ENCODE peak calls at places on chromosomes 13 and 19, in six cellular contexts. K, I, X, G, M and C are unnamed samples.

GRCh38 chr19:17409990-17410389 is 4.6 kb upstream of the BST2 start:
- DNase-seq in K (no peak), I (no peak), X (no peak), G (no peak), M (no peak), C (no peak)

GRCh38 chr19:18750295-18750970 is 40.7 kb downstream of the COMP start:
- DNase-seq in K (no peak), I (no peak), X (no peak), G (no peak), M (no peak), C (no peak)

GRCh38 chr13:110593430-110594130 is 21.8 kb upstream of the NAXD start:
- DNase-seq in K (no peak), I (no peak), X (peak; percentile 70), G (peak; percentile 75), M (no peak), C (no peak)

GRCh38 chr19:873084-874019 is 13.9 kb downstream of the CFD start:
- DNase-seq in K (no peak), I (no peak), X (no peak), G (peak; percentile 65), M (no peak), C (peak; percentile 55)

GRCh38 chr19:8320564-8321066 is 560 bp downstream of the NDUFA7 start:
- DNase-seq in K (no peak), I (no peak), X (peak; percentile 38), G (no peak), M (no peak), C (no peak)

GRCh38 chr13:43036386-43037220 is 13.2 kb downstream of the DNAJC15 start:
- DNase-seq in K (no peak), I (no peak), X (no peak), G (no peak), M (no peak), C (no peak)

GRCh38 chr13:22625691-22626090 is 555.1 kb upstream of the SGCG start:
- DNase-seq in K (no peak), I (no peak), X (no peak), G (no peak), M (no peak), C (no peak)

GRCh38 chr13:74246398-74246975 is 112.3 kb upstream of the KLF12 start:
- DNase-seq in K (no peak), I (no peak), X (no peak), G (peak; percentile 61), M (no peak), C (no peak)

GRCh38 chr19:47157455-47158321 is 27.1 kb downstream of the SAE1 start:
- DNase-seq in K (no peak), I (no peak), X (peak; percentile 26), G (peak; percentile 49), M (peak; percentile 33), C (no peak)

GRCh38 chr19:27843861-27844260 is 1369.1 kb downstream of the UQCRFS1 start:
- DNase-seq in K (no peak), I (no peak), X (no peak), G (no peak), M (no peak), C (no peak)

GRCh38 chr13:49584771-49585182 is 581 bp downstream of the RCBTB1 start:
- DNase-seq in K (no peak), I (no peak), X (peak; percentile 12), G (peak; percentile 10), M (no peak), C (no peak)

GRCh38 chr13:106555631-106556328 is 12.2 kb downstream of the ARGLU1 start:
- DNase-seq in K (no peak), I (no peak), X (no peak), G (no peak), M (no peak), C (no peak)

GRCh38 chr13:19573072-19573716 is 11.9 kb upstream of the TPTE2 start:
- DNase-seq in K (no peak), I (no peak), X (no peak), G (no peak), M (no peak), C (no peak)

GRCh38 chr13:94537740-94538630 is 58.0 kb downstream of the TGDS start:
- DNase-seq in K (no peak), I (no peak), X (no peak), G (peak; percentile 25), M (no peak), C (no peak)

GRCh38 chr19:49430172-49430677 is 5.0 kb downstream of the GFY start:
- DNase-seq in K (no peak), I (no peak), X (no peak), G (no peak), M (no peak), C (no peak)

GRCh38 chr19:49790866-49791265 is 22.2 kb downstream of the FUZ start:
- DNase-seq in K (peak; percentile 60), I (no peak), X (no peak), G (peak; percentile 67), M (no peak), C (no peak)

GRCh38 chr19:38394488-38394887 is 6.0 kb downstream of the SPRED3 start:
- DNase-seq in K (no peak), I (no peak), X (peak; percentile 54), G (peak; percentile 48), M (no peak), C (peak; percentile 75)

GRCh38 chr19:48419158-48419920 is 25.9 kb downstream of the GRIN2D start:
- DNase-seq in K (no peak), I (peak; percentile 58), X (no peak), G (peak; percentile 37), M (peak; percentile 49), C (peak; percentile 77)

GRCh38 chr13:75393839-75394238 is 88.1 kb downstream of the TBC1D4 start:
- DNase-seq in K (no peak), I (no peak), X (no peak), G (peak; percentile 13), M (no peak), C (no peak)

GRCh38 chr19:33245948-33246728 is 20.5 kb upstream of the SLC7A10 start:
- DNase-seq in K (no peak), I (peak; percentile 72), X (no peak), G (no peak), M (no peak), C (peak; percentile 19)

GRCh38 chr13:37090912-37091311 is 14.6 kb downstream of the CSNK1A1L start:
- DNase-seq in K (no peak), I (no peak), X (no peak), G (no peak), M (no peak), C (no peak)

GRCh38 chr19:8307400-8307964 is 676 bp downstream of the CD320 start:
- DNase-seq in K (peak; percentile 66), I (no peak), X (no peak), G (no peak), M (peak; percentile 25), C (no peak)

GRCh38 chr13:48843630-48844380 is 131.9 kb upstream of the FNDC3A start:
- DNase-seq in K (no peak), I (no peak), X (no peak), G (peak; percentile 48), M (no peak), C (no peak)

GRCh38 chr19:19429361-19429760 is 23.9 kb downstream of the GATAD2A start:
- DNase-seq in K (no peak), I (no peak), X (no peak), G (no peak), M (no peak), C (no peak)

GRCh38 chr19:15249912-15250634 is 17.8 kb upstream of the EPHX3 start:
- DNase-seq in K (peak; percentile 95), I (no peak), X (peak; percentile 39), G (peak; percentile 95), M (no peak), C (no peak)

GRCh38 chr13:48110132-48110868 is 15.4 kb upstream of the MED4 start:
- DNase-seq in K (no peak), I (no peak), X (no peak), G (no peak), M (no peak), C (no peak)

GRCh38 chr19:5172859-5173577 is 167.6 kb downstream of the PTPRS start:
- DNase-seq in K (no peak), I (no peak), X (peak; percentile 49), G (peak; percentile 98), M (no peak), C (no peak)

GRCh38 chr19:8466018-8466417 is 21.2 kb downstream of the HNRNPM start:
- DNase-seq in K (no peak), I (no peak), X (no peak), G (no peak), M (no peak), C (no peak)

GRCh38 chr13:26971990-26972888 is 199.4 kb downstream of the USP12 start:
- DNase-seq in K (no peak), I (peak; percentile 72), X (peak; percentile 68), G (peak; percentile 15), M (peak; percentile 69), C (no peak)

DNA sequence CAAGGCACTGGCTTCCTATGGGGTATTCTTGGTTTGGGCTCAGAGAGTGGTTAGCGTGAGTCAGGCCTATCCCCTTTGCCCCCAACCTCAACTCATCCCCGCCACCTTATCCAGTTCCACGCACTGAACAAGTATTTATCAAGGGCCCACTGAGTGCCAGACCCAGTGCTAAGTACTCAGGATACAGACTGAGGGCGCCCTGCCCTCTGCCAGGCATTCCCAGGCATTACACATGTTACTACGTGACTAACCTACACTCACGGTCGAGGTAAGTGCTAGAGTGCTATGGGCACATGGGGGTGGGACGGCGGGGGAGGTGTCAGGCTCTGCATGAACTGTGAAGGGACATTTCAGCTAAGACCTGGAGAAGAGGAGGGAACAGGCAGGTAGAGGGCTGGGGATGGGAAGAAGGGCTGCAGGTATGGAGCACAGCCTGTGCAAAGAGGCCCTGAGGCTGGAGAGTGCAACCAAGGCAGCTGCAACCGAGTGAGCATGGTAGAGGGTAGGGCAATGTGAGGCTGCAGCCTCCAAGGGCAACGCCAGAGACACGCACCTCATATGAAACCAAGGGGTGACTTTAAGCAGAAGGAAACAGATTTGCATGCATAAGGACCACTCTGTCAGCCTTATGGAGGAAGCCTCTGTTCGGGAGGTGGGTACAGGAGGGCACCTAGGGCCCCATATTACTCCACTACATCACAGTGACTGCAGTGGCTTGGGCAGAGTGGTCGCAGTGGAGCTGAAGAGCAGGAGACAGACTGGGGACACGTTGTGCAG is 22.5 kb downstream of the DHRS12 start:
- DNase-seq in K (no peak), I (no peak), X (peak; percentile 44), G (no peak), M (peak; percentile 61), C (no peak)
- TF ChIP-seq CTCF in K (no peak), I (no peak), X (peak; percentile 41), G (peak; percentile 32), M (peak; percentile 31), C (no peak)

GRCh38 chr19:12938536-12939291 is at the start of gene CALR:
- DNase-seq in K (peak; percentile 79), I (no peak), X (peak; percentile 65), G (peak; percentile 29), M (no peak), C (no peak)
- TF ChIP-seq CTCF in K (peak; percentile 49), I (no peak), X (peak; percentile 17), G (no peak), M (no peak), C (no peak)

DNA sequence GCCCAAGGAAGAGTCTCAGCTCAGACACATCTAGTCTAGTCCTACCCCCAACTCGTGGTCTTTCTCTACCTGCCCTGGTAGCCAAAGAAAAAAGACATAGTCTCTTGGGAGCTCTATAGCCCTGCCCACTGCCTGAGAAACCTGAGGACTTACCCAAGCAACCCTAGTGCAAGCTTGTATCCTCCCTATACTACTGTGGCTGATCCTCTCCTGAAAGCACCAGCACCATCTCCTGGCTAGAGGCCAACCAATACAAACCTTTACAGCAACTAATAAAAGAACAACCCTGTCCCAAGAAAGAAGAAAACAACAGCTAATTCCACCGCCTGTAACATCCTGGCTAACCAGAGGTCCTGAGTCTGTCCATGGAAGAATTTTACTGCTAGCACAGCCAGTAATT is 532.4 kb downstream of the SLITRK6 start:
- DNase-seq in K (no peak), I (no peak), X (no peak), G (no peak), M (no peak), C (no peak)
- TF ChIP-seq CTCF in K (no peak), I (no peak), X (no peak), G (no peak), M (no peak), C (no peak)

GRCh38 chr13:97753942-97754670 is 199.4 kb upstream of the IPO5 start:
- DNase-seq in K (no peak), I (no peak), X (no peak), G (no peak), M (no peak), C (no peak)
- TF ChIP-seq CTCF in K (no peak), I (no peak), X (no peak), G (peak; percentile 9), M (no peak), C (no peak)